ENCODE peak calls at places on chromosomes 5 and 9, in nine cellular contexts. V, G, T, I, R, K, X, M and O are unnamed samples.

GRCh38 chr9:98430535-98430934 is 175.1 kb upstream of the TBC1D2 start:
- DNase-seq in X (no peak), T (no peak), V (peak), M (no peak), I (peak), G (peak), K (no peak), R (peak), O (no peak)

GRCh38 chr5:160260881-160261815 is 31.8 kb downstream of the FABP6 start:
- DNase-seq in R (no peak), X (peak), K (peak), V (peak), T (peak), G (peak), M (no peak), I (peak), O (peak)

GRCh38 chr9:121835581-121836381 is 184.3 kb downstream of the DAB2IP start:
- DNase-seq in T (no peak), V (peak), G (no peak), I (peak), M (no peak), X (no peak), K (peak), R (no peak), O (no peak)

GRCh38 chr5:35924122-35924949 is 14.1 kb downstream of the CAPSL start:
- DNase-seq in V (peak), G (no peak), I (peak), T (peak), M (no peak), X (no peak), R (no peak), K (peak), O (no peak)

GRCh38 chr9:129828051-129828450 is 4.1 kb upstream of the TOR1A start:
- DNase-seq in I (no peak), M (no peak), X (peak), R (no peak), V (no peak), T (no peak), K (no peak), G (no peak), O (no peak)

GRCh38 chr9:108021311-108021710 is 531.7 kb upstream of the KLF4 start:
- DNase-seq in T (no peak), R (no peak), X (no peak), V (no peak), I (peak), K (peak), G (no peak), M (no peak), O (no peak)

GRCh38 chr5:38208782-38209378 is 49.5 kb upstream of the EGFLAM start:
- DNase-seq in G (no peak), X (no peak), T (no peak), R (peak), M (no peak), I (peak), V (peak), K (peak), O (peak)

GRCh38 chr9:99762470-99762869 is 59.2 kb upstream of the NR4A3 start:
- DNase-seq in M (no peak), V (no peak), X (no peak), K (no peak), I (no peak), G (no peak), R (no peak), T (no peak), O (no peak)